ENCODE peak calls at places on chromosomes 16 and 17, in ten cellular contexts. Q is left lung; V is uterus; O is heart right ventricle; I is mammary epithelial cell; R is adrenal gland; K is PC-3; H is BJ; U is CD4-positive, CD25-positive, alpha-beta regulatory T cell; B is psoas muscle. W is an unnamed sample.

GRCh38 chr17:8481089-8481488 is 45.4 kb downstream of the NDEL1 start:
- DNase-seq in Q (no peak), V (no peak), O (no peak), I (peak; percentile 72), R (no peak), K (no peak), H (no peak), U (no peak), B (no peak), W (peak; percentile 56)

GRCh38 chr17:42283241-42284019 is 4.9 kb upstream of the STAT5A start:
- DNase-seq in Q (no peak), V (peak; percentile 7), O (no peak), I (no peak), R (peak; percentile 49), K (no peak), H (no peak), U (no peak), B (no peak), W (peak; percentile 19)

GRCh38 chr17:41635121-41636097 is 11.0 kb upstream of the KRT17 start:
- DNase-seq in Q (no peak), V (no peak), O (peak; percentile 48), I (no peak), R (peak; percentile 26), K (no peak), H (no peak), U (no peak), B (no peak), W (peak; percentile 72)

GRCh38 chr16:46686815-46687473 is 2.0 kb downstream of the VPS35 start:
- DNase-seq in Q (no peak), V (no peak), O (no peak), I (no peak), R (no peak), K (no peak), H (no peak), U (no peak), B (no peak), W (no peak)

GRCh38 chr16:88899901-88900648 is 33.6 kb upstream of the PABPN1L start:
- DNase-seq in Q (no peak), V (no peak), O (no peak), I (no peak), R (no peak), K (no peak), H (no peak), U (no peak), B (no peak), W (no peak)

GRCh38 chr17:81563861-81564586 is 11.9 kb upstream of the FAAP100 start:
- DNase-seq in Q (no peak), V (no peak), O (no peak), I (no peak), R (no peak), K (no peak), H (no peak), U (no peak), B (no peak), W (no peak)

GRCh38 chr16:85061566-85061965 is 34.0 kb downstream of the KIAA0513 start:
- DNase-seq in Q (peak; percentile 88), V (no peak), O (no peak), I (no peak), R (no peak), K (no peak), H (no peak), U (no peak), B (no peak), W (peak; percentile 23)

GRCh38 chr17:64779344-64780095 is 117.4 kb upstream of the SMURF2 start:
- DNase-seq in Q (no peak), V (no peak), O (no peak), I (no peak), R (no peak), K (peak; percentile 28), H (no peak), U (no peak), B (no peak), W (peak; percentile 80)

GRCh38 chr16:81164481-81164880 is 68.3 kb upstream of the GCSH start:
- DNase-seq in Q (no peak), V (no peak), O (no peak), I (no peak), R (no peak), K (no peak), H (no peak), U (no peak), B (no peak), W (no peak)

GRCh38 chr16:55543470-55543869 is 23.0 kb upstream of the CAPNS2 start:
- DNase-seq in Q (no peak), V (no peak), O (no peak), I (no peak), R (no peak), K (peak; percentile 37), H (no peak), U (no peak), B (no peak), W (peak; percentile 4)

GRCh38 chr16:82192665-82193064 is 22.6 kb upstream of the MPHOSPH6 start:
- DNase-seq in Q (no peak), V (no peak), O (no peak), I (peak; percentile 82), R (no peak), K (peak; percentile 71), H (peak; percentile 41), U (peak; percentile 25), B (no peak), W (no peak)

GRCh38 chr17:40354191-40355122 is 10.1 kb downstream of the GJD3 start:
- DNase-seq in Q (no peak), V (no peak), O (no peak), I (no peak), R (peak; percentile 29), K (no peak), H (no peak), U (no peak), B (no peak), W (no peak)

DNA sequence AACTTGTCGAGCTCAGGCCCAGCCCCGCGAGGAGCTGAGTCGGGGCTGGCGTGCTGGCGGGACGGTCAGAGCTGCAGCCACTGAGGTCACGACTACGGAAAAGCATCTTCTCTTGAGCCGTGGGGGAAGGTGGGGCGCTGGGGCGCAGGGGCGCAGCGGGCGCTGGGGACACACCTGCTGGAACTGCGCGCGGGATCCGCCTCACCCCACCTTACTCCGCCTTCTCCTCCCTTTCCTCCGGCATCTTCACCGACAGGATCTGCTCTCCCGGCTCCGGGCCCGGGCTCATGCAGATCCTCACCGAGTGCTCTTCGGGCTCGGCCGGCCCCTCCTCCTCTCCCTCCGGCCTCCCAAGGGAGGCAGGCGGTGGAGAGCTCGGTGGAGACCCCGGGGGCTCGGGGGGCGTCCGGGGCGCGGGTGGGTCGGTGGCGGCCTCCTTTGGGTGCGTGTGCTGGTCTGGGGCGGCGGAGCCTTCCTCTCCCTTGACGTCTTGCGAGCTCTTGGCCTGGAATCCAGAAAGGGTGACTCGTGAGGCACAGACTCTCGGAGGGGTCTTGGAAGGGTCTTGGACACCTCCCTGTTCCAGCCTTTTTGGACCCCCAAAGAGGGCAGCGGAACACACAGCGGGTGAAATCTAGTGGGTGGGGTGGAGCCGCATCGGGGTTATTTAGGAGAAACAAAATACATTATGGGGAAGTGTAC is 81.8 kb upstream of the KIFC3 start:
- DNase-seq in Q (no peak), V (no peak), O (no peak), I (no peak), R (no peak), K (no peak), H (no peak), U (no peak), B (no peak), W (peak; percentile 88)
- H3K4me3 ChIP-seq in Q (no peak overlapping the region), V (no peak overlapping the region), O (no peak overlapping the region), I (no peak overlapping the region), R (no peak overlapping the region), K (no peak overlapping the region), H (no peak overlapping the region), U (no peak overlapping the region), B (no peak overlapping the region), W (peak overlapping the region; percentile 6)

DNA sequence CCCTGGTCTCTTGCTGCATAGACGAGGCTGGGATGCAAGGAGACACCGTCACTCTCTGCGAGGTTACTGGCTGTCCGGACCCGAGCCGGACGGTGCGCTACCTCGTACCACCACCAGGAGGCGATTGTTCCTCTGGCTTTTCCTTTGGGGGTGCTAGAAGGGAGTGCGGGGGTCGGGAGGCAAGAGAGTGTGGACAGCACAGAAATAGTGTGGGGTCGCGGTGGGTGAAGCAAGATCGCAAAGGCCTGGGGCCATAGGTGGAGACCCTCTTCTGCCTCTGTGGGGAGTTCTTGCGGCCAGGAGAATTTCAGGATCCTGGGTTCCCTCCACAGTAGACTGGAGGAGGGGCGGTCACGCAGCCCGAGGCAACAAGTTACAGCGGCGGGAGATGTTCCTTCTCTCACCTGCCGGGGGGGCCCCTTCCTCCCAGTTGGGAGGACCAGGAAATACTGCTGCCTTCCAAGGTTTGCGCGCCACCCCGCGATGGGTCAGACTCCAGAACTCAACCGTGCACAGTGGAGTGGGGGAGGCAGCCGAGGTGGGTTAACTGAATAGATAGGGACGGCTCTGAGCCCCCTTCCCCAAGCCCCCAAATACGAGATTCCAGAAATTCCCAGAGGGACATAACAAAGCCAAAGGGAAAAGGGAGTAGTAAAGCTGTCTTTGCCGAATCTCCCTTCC is 6.9 kb downstream of the PHOSPHO1 start:
- DNase-seq in Q (peak; percentile 55), V (peak; percentile 37), O (peak; percentile 73), I (no peak), R (peak; percentile 56), K (peak; percentile 60), H (no peak), U (peak; percentile 50), B (peak; percentile 54), W (peak; percentile 92)
- H3K27me3 ChIP-seq in Q (peaks cover 27% of the 10 kb centered on the region), V (peaks cover 11% of the 10 kb centered on the region), O (peaks cover 50% of the 10 kb centered on the region), I (peaks cover 16% of the 10 kb centered on the region), R (peaks cover 26% of the 10 kb centered on the region), K (peaks cover 24% of the 10 kb centered on the region), H (peaks cover 35% of the 10 kb centered on the region), U (no peaks in the 10 kb centered on the region), B (peaks cover 13% of the 10 kb centered on the region), W (peaks cover 50% of the 10 kb centered on the region)

GRCh38 chr16:2044541-2044940 is 3.1 kb downstream of the NTHL1 start:
- DNase-seq in Q (no peak), V (no peak), O (no peak), I (no peak), R (no peak), K (no peak), H (no peak), U (no peak), B (no peak), W (no peak)

GRCh38 chr16:2043296-2043979 is 4.2 kb downstream of the NTHL1 start:
- DNase-seq in Q (peak; percentile 83), V (no peak), O (no peak), I (peak; percentile 50), R (no peak), K (peak; percentile 20), H (no peak), U (no peak), B (no peak), W (no peak)

GRCh38 chr16:2042666-2043295 is 4.9 kb downstream of the NTHL1 start:
- DNase-seq in Q (peak; percentile 62), V (no peak), O (no peak), I (no peak), R (no peak), K (no peak), H (no peak), U (no peak), B (no peak), W (no peak)

GRCh38 chr16:2042171-2042570 is 5.5 kb downstream of the NTHL1 start:
- DNase-seq in Q (peak; percentile 85), V (no peak), O (peak; percentile 74), I (no peak), R (no peak), K (no peak), H (no peak), U (no peak), B (no peak), W (no peak)

GRCh38 chr16:2043980-2044451 is 3.6 kb downstream of the NTHL1 start:
- DNase-seq in Q (peak; percentile 77), V (no peak), O (peak; percentile 66), I (no peak), R (no peak), K (no peak), H (no peak), U (no peak), B (peak; percentile 54), W (no peak)
- H3K4me3 ChIP-seq in Q (no peak overlapping the region), V (no peak overlapping the region), O (peak overlapping the region; percentile 28), I (no peak overlapping the region), R (no peak overlapping the region), K (no peak overlapping the region), H (no peak overlapping the region), U (no peak overlapping the region), B (peak overlapping the region; percentile 1), W (no peak overlapping the region)

GRCh38 chr17:67554634-67555033 is 163.1 kb upstream of the NOL11 start:
- DNase-seq in Q (no peak), V (no peak), O (no peak), I (no peak), R (no peak), K (no peak), H (no peak), U (no peak), B (no peak), W (no peak)
- H3K27me3 ChIP-seq in Q (no peaks in the 10 kb centered on the region), V (no peaks in the 10 kb centered on the region), O (no peaks in the 10 kb centered on the region), I (no peaks in the 10 kb centered on the region), R (no peaks in the 10 kb centered on the region), K (no peaks in the 10 kb centered on the region), H (no peaks in the 10 kb centered on the region), U (no peaks in the 10 kb centered on the region), B (no peaks in the 10 kb centered on the region), W (no peaks in the 10 kb centered on the region)